ENCODE peak calls at places on chromosomes 4 and X, in four cellular contexts. I is esophagus squamous epithelium, L is tibial artery, R is left ventricle myocardium inferior. B is an unnamed sample.

GRCh38 chr4:88962430-88962829 is 94.6 kb downstream of the FAM13A start:
- DNase-seq in R (no peak), I (no peak), L (no peak), B (no peak)

GRCh38 chr4:145709843-145710242 is 29.9 kb downstream of the C4orf51 start:
- DNase-seq in R (no peak), I (no peak), L (no peak), B (peak)

GRCh38 chr4:134145369-134145768 is 56.2 kb downstream of the PABPC4L start:
- DNase-seq in L (no peak), I (no peak), R (no peak), B (no peak)

GRCh38 chrX:71870337-71871098 is 40.1 kb upstream of the NHSL2 start:
- DNase-seq in R (no peak), L (no peak), I (no peak), B (no peak)

GRCh38 chr4:170872794-170873193 is 783.0 kb upstream of the AADAT start:
- DNase-seq in I (no peak), R (no peak), L (no peak), B (peak)

GRCh38 chr4:115453416-115453815 is 340.0 kb upstream of the NDST4 start:
- DNase-seq in I (no peak), R (no peak), L (no peak), B (peak)

GRCh38 chrX:22686138-22686541 is 313.6 kb upstream of the DDX53 start:
- DNase-seq in I (no peak), R (peak), L (peak), B (no peak)

GRCh38 chrX:68989865-68990606 is 161.2 kb downstream of the EFNB1 start:
- DNase-seq in I (no peak), R (no peak), L (no peak), B (no peak)

GRCh38 chr4:118826723-118827444 is 9.0 kb downstream of the SEC24D start:
- DNase-seq in R (no peak), I (no peak), L (no peak), B (no peak)

GRCh38 chr4:150583287-150584197 is 1.6 kb downstream of the MAB21L2 start:
- DNase-seq in R (peak), L (peak), I (no peak), B (no peak)

GRCh38 chr4:183855651-183856190 is 49.4 kb upstream of the STOX2 start:
- DNase-seq in L (no peak), R (no peak), I (no peak), B (no peak)

GRCh38 chr4:24057915-24058559 is 168.2 kb upstream of the PPARGC1A start:
- DNase-seq in I (no peak), R (no peak), L (no peak), B (no peak)

GRCh38 chr4:174358823-174359222 is 75.1 kb downstream of the CEP44 start:
- DNase-seq in R (no peak), I (no peak), L (no peak), B (peak)

GRCh38 chrX:16512401-16512776 is 137.6 kb upstream of the S100G start:
- DNase-seq in R (no peak), I (no peak), L (no peak), B (no peak)

GRCh38 chr4:155106629-155107028 is 101.8 kb upstream of the NPY2R start:
- DNase-seq in I (no peak), R (no peak), L (no peak), B (no peak)

GRCh38 chr4:68717999-68718398 is 47.5 kb upstream of the UGT2B15 start:
- DNase-seq in L (no peak), I (no peak), R (no peak), B (no peak)

GRCh38 chr4:189374176-189374575 is 566.5 kb upstream of the FRG1 start:
- DNase-seq in L (no peak), I (no peak), R (no peak), B (no peak)

GRCh38 chr4:35559559-35560365 is 684.6 kb downstream of the ARAP2 start:
- DNase-seq in L (no peak), I (no peak), R (no peak), B (no peak)

GRCh38 chrX:109626637-109627036 is 1.7 kb upstream of the KCNE5 start:
- DNase-seq in R (no peak), I (no peak), L (no peak), B (no peak)

GRCh38 chrX:630007-630921 is at the start of gene SHOX:
- DNase-seq in I (no peak), L (peak), R (no peak), B (no peak)

GRCh38 chr4:3516836-3517730 is 15.1 kb downstream of the LRPAP1 start:
- DNase-seq in I (no peak), R (peak), L (peak), B (no peak)

GRCh38 chr4:40515037-40515397 is 114.6 kb downstream of the RBM47 start:
- DNase-seq in I (no peak), R (no peak), L (no peak), B (peak)

GRCh38 chr4:143654571-143654970 is 45.9 kb downstream of the FREM3 start:
- DNase-seq in R (no peak), L (no peak), I (no peak), B (no peak)

GRCh38 chr4:37693450-37694190 is 7.4 kb upstream of the RELL1 start:
- DNase-seq in I (no peak), L (no peak), R (no peak), B (peak)

GRCh38 chr4:67483868-67484602 is 61.3 kb downstream of the CENPC start:
- DNase-seq in L (no peak), R (no peak), I (no peak), B (no peak)

GRCh38 chr4:39635023-39635422 is 3.6 kb downstream of the SMIM14 start:
- DNase-seq in I (no peak), L (no peak), R (no peak), B (no peak)

GRCh38 chrX:153494541-153495361 is at the start of gene BGN:
- DNase-seq in L (peak), I (no peak), R (peak), B (no peak)

GRCh38 chrX:152932598-152933175 is 34.8 kb downstream of the ZNF185 start:
- DNase-seq in L (no peak), I (no peak), R (no peak), B (no peak)

GRCh38 chrX:109974906-109975655 is 27.8 kb upstream of the TMEM164 start:
- DNase-seq in I (no peak), L (no peak), R (no peak), B (no peak)

GRCh38 chrX:72545990-72546389 is 26.7 kb downstream of the HDAC8 start:
- DNase-seq in R (no peak), L (no peak), I (no peak), B (no peak)

GRCh38 chr4:114911141-114911540 is 202.3 kb downstream of the NDST4 start:
- DNase-seq in R (no peak), I (no peak), L (no peak), B (no peak)

GRCh38 chr4:158808399-158808798 is 39.6 kb downstream of the FNIP2 start:
- DNase-seq in L (no peak), R (no peak), I (no peak), B (no peak)

GRCh38 chr4:158811216-158811540 is 42.4 kb downstream of the FNIP2 start:
- DNase-seq in R (no peak), L (no peak), I (no peak), B (no peak)

GRCh38 chr4:158811704-158812103 is 42.9 kb downstream of the FNIP2 start:
- DNase-seq in I (no peak), L (no peak), R (no peak), B (no peak)

GRCh38 chr4:158810487-158811215 is 41.8 kb downstream of the FNIP2 start:
- DNase-seq in R (peak), L (peak), I (no peak), B (peak)

GRCh38 chr4:158809611-158810486 is 41.0 kb downstream of the FNIP2 start:
- DNase-seq in I (no peak), L (no peak), R (no peak), B (no peak)
- H3K27ac ChIP-seq in I (peak), L (peak), R (peak), B (no peak)

DNA sequence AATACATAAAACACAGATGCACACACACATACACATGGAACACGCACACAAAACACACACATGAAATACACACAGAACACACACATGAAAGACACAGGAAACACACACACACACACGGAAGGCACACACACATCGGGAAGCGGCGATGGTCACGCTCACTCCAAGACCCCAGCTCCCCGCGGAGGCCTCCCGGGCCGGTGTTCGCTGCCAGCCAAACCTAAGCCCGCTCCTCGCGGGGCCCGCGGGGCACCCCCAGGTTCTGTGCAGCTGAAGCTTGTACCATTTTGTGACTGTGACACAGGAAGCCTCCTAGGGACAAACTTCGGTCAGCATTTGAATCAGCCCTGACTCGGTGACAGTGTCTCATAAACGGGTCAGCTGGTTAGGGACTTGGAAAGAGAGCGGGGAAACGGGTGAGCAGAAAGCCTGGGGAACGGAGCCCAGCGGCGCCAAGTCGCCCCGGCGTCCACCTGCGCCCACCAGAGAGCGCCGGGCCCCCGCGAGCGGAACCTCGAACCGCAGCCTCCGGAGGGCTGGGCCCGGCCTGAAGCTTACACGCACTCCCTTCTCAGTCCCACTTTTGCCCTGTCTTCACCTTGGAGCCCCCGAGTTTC is 32.2 kb downstream of the F11 start:
- DNase-seq in I (no peak), R (no peak), L (no peak), B (no peak)
- TF ChIP-seq CTCF in I (no peak), R (no peak), L (no peak), B (no peak)

DNA sequence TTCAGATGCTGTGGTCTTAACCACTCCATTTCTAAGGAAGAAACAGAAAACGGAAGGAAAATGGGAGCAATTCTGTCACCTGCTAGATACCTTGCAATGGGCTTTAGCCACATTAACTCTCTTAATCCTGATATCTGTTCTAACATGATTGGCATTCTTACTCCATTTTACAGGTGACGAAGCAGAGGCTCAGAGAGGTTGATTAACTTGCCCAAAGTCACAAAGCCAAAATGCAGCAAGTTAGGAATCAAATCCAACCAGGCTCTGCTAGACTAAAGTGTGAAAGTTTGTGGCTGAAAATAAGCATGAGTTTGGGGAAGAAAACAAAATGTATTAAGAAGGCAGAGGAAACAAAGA is 196.9 kb downstream of the MAML3 start:
- DNase-seq in L (no peak), I (no peak), R (no peak), B (no peak)
- H3K27ac ChIP-seq in L (no peak), I (no peak), R (peak), B (no peak)

GRCh38 chr4:55442541-55442940 is 46.8 kb downstream of the TMEM165 start:
- DNase-seq in I (no peak), L (no peak), R (no peak), B (no peak)

GRCh38 chr4:55445921-55446577 is 50.3 kb downstream of the TMEM165 start:
- DNase-seq in L (no peak), R (no peak), I (no peak), B (no peak)

GRCh38 chr4:55446578-55446922 is 50.8 kb downstream of the TMEM165 start:
- DNase-seq in L (no peak), R (no peak), I (no peak), B (no peak)

GRCh38 chr4:55447108-55447708 is 51.5 kb downstream of the TMEM165 start:
- DNase-seq in L (no peak), I (no peak), R (no peak), B (no peak)

GRCh38 chr4:55444822-55445221 is 49.1 kb downstream of the TMEM165 start:
- DNase-seq in L (no peak), I (no peak), R (no peak), B (peak)
- TF ChIP-seq CTCF in L (no peak), I (no peak), R (peak), B (peak)

DNA sequence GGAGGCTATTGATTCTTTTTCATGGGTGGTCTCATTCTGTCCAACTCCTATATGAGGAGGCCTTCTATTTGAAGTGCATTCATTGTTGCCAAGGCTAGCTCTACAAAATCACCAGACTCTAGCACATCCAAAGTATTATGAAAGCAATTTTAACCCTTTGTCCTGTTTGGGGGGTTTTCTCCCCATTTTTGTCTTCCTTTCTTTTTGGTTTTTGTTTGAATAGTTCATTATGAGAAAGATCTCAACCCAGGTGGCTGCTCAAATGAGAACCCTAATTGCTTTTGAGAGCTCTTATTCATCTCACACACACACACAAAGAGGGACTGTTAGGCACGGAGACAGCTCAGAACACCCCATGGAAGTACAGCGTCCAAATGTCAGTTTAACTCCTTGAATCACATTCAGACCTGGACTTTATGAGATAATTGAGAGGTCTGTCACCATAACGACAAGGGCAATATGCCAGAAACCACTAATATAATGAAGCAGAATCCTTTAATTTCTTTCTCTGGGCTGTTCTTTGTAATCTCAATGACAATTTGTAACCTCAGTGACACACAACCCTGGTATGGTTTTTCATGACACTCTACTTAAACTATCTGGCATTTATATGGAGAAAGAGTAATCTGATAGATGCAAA is 79.3 kb downstream of the NLGN4X start:
- DNase-seq in R (no peak), I (no peak), L (no peak), B (no peak)
- H3K27ac ChIP-seq in R (no peak), I (no peak), L (no peak), B (no peak)

GRCh38 chr4:163618845-163619244 is 124.4 kb downstream of the TMA16 start:
- DNase-seq in I (no peak), L (no peak), R (no peak), B (no peak)
- TF ChIP-seq CTCF in I (no peak), L (no peak), R (no peak), B (no peak)

GRCh38 chrX:44914532-44915198 is 41.7 kb downstream of the KDM6A start:
- DNase-seq in I (no peak), L (no peak), R (no peak), B (no peak)

GRCh38 chrX:44908838-44909237 is 35.9 kb downstream of the KDM6A start:
- DNase-seq in R (no peak), I (no peak), L (no peak), B (no peak)

GRCh38 chrX:44915361-44915868 is 42.4 kb downstream of the KDM6A start:
- DNase-seq in I (no peak), L (no peak), R (no peak), B (no peak)

GRCh38 chrX:44918722-44919121 is 45.7 kb downstream of the KDM6A start:
- DNase-seq in L (no peak), I (no peak), R (no peak), B (no peak)

GRCh38 chrX:44913656-44914531 is 40.9 kb downstream of the KDM6A start:
- DNase-seq in L (no peak), R (no peak), I (no peak), B (no peak)
- H3K27ac ChIP-seq in L (no peak), R (no peak), I (no peak), B (no peak)

GRCh38 chrX:10433296-10433965 is 187.0 kb downstream of the MID1 start:
- DNase-seq in L (no peak), R (no peak), I (no peak), B (no peak)
- TF ChIP-seq CTCF in L (no peak), R (no peak), I (no peak), B (no peak)

GRCh38 chr4:120750152-120750525 is 172.4 kb downstream of the PRDM5 start:
- DNase-seq in I (no peak), R (no peak), L (no peak), B (no peak)
- H3K27ac ChIP-seq in I (no peak), R (no peak), L (no peak), B (no peak)